ENCODE peak calls at places on chromosome 6, in four cellular contexts. N is choroid plexus epithelial cell, Z is AG04450, G is non-pigmented ciliary epithelial cell. A is an unnamed sample.

GRCh38 chr6:166512567-166512966 is 73.9 kb downstream of the RAMACL start:
- DNase-seq in N (no peak), Z (no peak), G (no peak), A (no peak)

GRCh38 chr6:53938810-53939209 is 144.0 kb downstream of the LRRC1 start:
- DNase-seq in N (peak), Z (no peak), G (no peak), A (no peak)

GRCh38 chr6:144310761-144311160 is 25.6 kb downstream of the UTRN start:
- DNase-seq in N (no peak), Z (no peak), G (no peak), A (no peak)

GRCh38 chr6:166556871-166557322 is 29.6 kb downstream of the RAMACL start:
- DNase-seq in N (peak), Z (no peak), G (no peak), A (peak)

GRCh38 chr6:19921821-19922220 is 84.7 kb downstream of the ID4 start:
- DNase-seq in N (no peak), Z (no peak), G (no peak), A (no peak)

GRCh38 chr6:2760882-2761842 is 4.0 kb upstream of the WRNIP1 start:
- DNase-seq in N (no peak), Z (no peak), G (no peak), A (no peak)

GRCh38 chr6:100518588-100518987 is 53.9 kb upstream of the SIM1 start:
- DNase-seq in N (no peak), Z (no peak), G (no peak), A (no peak)

GRCh38 chr6:154515808-154516207 is 5.3 kb upstream of the CNKSR3 start:
- DNase-seq in N (peak), Z (no peak), G (no peak), A (no peak)

GRCh38 chr6:157912326-157912725 is 69.3 kb upstream of the SYNJ2 start:
- DNase-seq in N (peak), Z (peak), G (peak), A (no peak)

GRCh38 chr6:44598679-44599078 is 211.2 kb downstream of the CDC5L start:
- DNase-seq in N (no peak), Z (no peak), G (no peak), A (no peak)

GRCh38 chr6:71289039-71289801 is 609 bp downstream of the OGFRL1 start:
- DNase-seq in N (no peak), Z (no peak), G (no peak), A (peak)

GRCh38 chr6:36729169-36729549 is 31.5 kb downstream of the RAB44 start:
- DNase-seq in N (no peak), Z (no peak), G (no peak), A (no peak)

GRCh38 chr6:13287104-13287503 is 41.2 kb downstream of the TBC1D7 start:
- DNase-seq in N (no peak), Z (no peak), G (no peak), A (no peak)

GRCh38 chr6:99016355-99016754 is 68.6 kb upstream of the FBXL4 start:
- DNase-seq in N (peak), Z (no peak), G (peak), A (no peak)

GRCh38 chr6:44480097-44480539 is 92.6 kb downstream of the CDC5L start:
- DNase-seq in N (no peak), Z (no peak), G (no peak), A (no peak)

GRCh38 chr6:169473663-169474062 is 220.0 kb upstream of the THBS2 start:
- DNase-seq in N (no peak), Z (no peak), G (no peak), A (no peak)

GRCh38 chr6:97282238-97282725 is 734 bp downstream of the MMS22L start:
- DNase-seq in N (peak), Z (no peak), G (no peak), A (peak)

GRCh38 chr6:82068721-82069120 is 178.8 kb downstream of the IBTK start:
- DNase-seq in N (no peak), Z (no peak), G (no peak), A (no peak)

GRCh38 chr6:36577298-36577697 is 16.9 kb upstream of the SRSF3 start:
- DNase-seq in N (peak), Z (peak), G (peak), A (no peak)

GRCh38 chr6:156848533-156848932 is 71.4 kb downstream of the ARID1B start:
- DNase-seq in N (peak), Z (no peak), G (no peak), A (no peak)

GRCh38 chr6:36622901-36623546 is 28.9 kb downstream of the SRSF3 start:
- DNase-seq in N (no peak), Z (no peak), G (no peak), A (peak)

GRCh38 chr6:154430494-154430919 is 73.9 kb upstream of the IPCEF1 start:
- DNase-seq in N (no peak), Z (no peak), G (no peak), A (no peak)

GRCh38 chr6:5937936-5938706 is 68.6 kb downstream of the NRN1 start:
- DNase-seq in N (no peak), Z (no peak), G (no peak), A (no peak)

GRCh38 chr6:27630727-27631613 is 158.1 kb upstream of the ZNF184 start:
- DNase-seq in N (peak), Z (no peak), G (no peak), A (peak)

GRCh38 chr6:5638666-5639065 is 368.1 kb downstream of the NRN1 start:
- DNase-seq in N (no peak), Z (no peak), G (no peak), A (no peak)

GRCh38 chr6:105667061-105667460 is 264.2 kb upstream of the PREP start:
- DNase-seq in N (no peak), Z (no peak), G (no peak), A (no peak)

GRCh38 chr6:169807699-169808607 is 56.5 kb downstream of the ERMARD start:
- DNase-seq in N (no peak), Z (no peak), G (no peak), A (peak)

GRCh38 chr6:162124710-162125435 is 602.7 kb downstream of the PRKN start:
- DNase-seq in N (no peak), Z (no peak), G (no peak), A (no peak)

A was measured in colonic mucosa.